ENCODE peak calls at places on chromosomes 16 and 17, in ten cellular contexts. P is stimulated activated CD4-positive, alpha-beta T cell treated with anti-CD3 and anti-CD28 coated beads, Interleukin-15, amount 100 ng/mL, for 48 hours; D is testis; L is NCI-H446; G is T-helper 1 cell; V is HEK293T; E is GM12892; M is pons; I is RPMI7951; O is H9. R is an unnamed sample.

GRCh38 chr17:13520899-13521572 is 80.7 kb downstream of the HS3ST3A1 start:
- DNase-seq in O (no peak), D (no peak), G (no peak), P (no peak), I (peak), V (no peak), L (no peak), E (no peak), M (no peak), R (peak)

GRCh38 chr17:36495076-36495578 is 8.6 kb downstream of the ZNHIT3 start:
- DNase-seq in P (no peak), V (no peak), O (no peak), L (no peak), D (no peak), E (no peak), G (no peak), M (no peak), I (no peak), R (no peak)

GRCh38 chr17:45429338-45430005 is 3.2 kb downstream of the ARHGAP27 start:
- DNase-seq in D (no peak), E (no peak), M (no peak), L (no peak), I (no peak), V (no peak), G (no peak), O (peak), P (no peak), R (no peak)

GRCh38 chr17:64399767-64400156 is 9.1 kb upstream of the PECAM1 start:
- DNase-seq in M (no peak), I (no peak), O (no peak), E (no peak), P (no peak), V (no peak), G (no peak), L (no peak), D (no peak), R (no peak)

GRCh38 chr17:42817866-42818265 is 6.2 kb downstream of the BECN1 start:
- DNase-seq in E (no peak), M (no peak), I (no peak), O (no peak), G (no peak), V (no peak), L (no peak), P (no peak), D (no peak), R (no peak)

GRCh38 chr16:81600275-81600674 is 155.7 kb downstream of the CMIP start:
- DNase-seq in I (peak), L (no peak), P (no peak), M (peak), O (no peak), V (no peak), E (no peak), D (no peak), G (no peak), R (peak)

GRCh38 chr16:87706278-87707000 is 59.3 kb downstream of the KLHDC4 start:
- DNase-seq in P (no peak), V (no peak), O (no peak), E (no peak), M (no peak), D (no peak), I (no peak), L (no peak), G (no peak), R (no peak)

GRCh38 chr17:78995761-78996451 is 13.7 kb downstream of the CANT1 start:
- DNase-seq in D (peak), V (no peak), L (no peak), G (no peak), M (no peak), P (no peak), E (no peak), O (no peak), I (no peak), R (no peak)

GRCh38 chr16:81532491-81533174 is 88.0 kb downstream of the CMIP start:
- DNase-seq in G (no peak), I (no peak), D (no peak), O (no peak), E (no peak), L (no peak), P (no peak), V (no peak), M (no peak), R (no peak)

GRCh38 chr16:72221216-72221995 is 49.5 kb upstream of the PMFBP1 start:
- DNase-seq in D (no peak), P (no peak), V (no peak), L (no peak), I (no peak), M (no peak), O (no peak), G (no peak), E (no peak), R (peak)

R was measured in fibroblast of lung.